ENCODE peak calls at places on chromosome 12, in seven cellular contexts. One of them, this sample, is unnamed.

GRCh38 chr12:89756638-89757321 is 48.1 kb upstream of the ATP2B1 start:
- DNase-seq in NCI-H187 treated with DMSO at 0.1 percent for 48 hours: no peak
- DNase-seq in NCI-H1092 treated with DMSO at 0.1 percent for 48 hours: no peak
- DNase-seq in memory B cell: no peak
- DNase-seq in AG10803: peak
- DNase-seq in HS-5: peak
- DNase-seq in HCT116: peak
- DNase-seq in this sample: no peak

GRCh38 chr12:127429556-127429955 is 837.4 kb upstream of the TMEM132C start:
- DNase-seq in HS-5: no peak
- DNase-seq in HCT116: no peak
- DNase-seq in memory B cell: no peak
- DNase-seq in NCI-H187 treated with DMSO at 0.1 percent for 48 hours: no peak
- DNase-seq in NCI-H1092 treated with DMSO at 0.1 percent for 48 hours: no peak
- DNase-seq in AG10803: no peak
- DNase-seq in this sample: no peak

GRCh38 chr12:82645414-82645813 is 41.3 kb upstream of the TMTC2 start:
- DNase-seq in HCT116: no peak
- DNase-seq in NCI-H187 treated with DMSO at 0.1 percent for 48 hours: no peak
- DNase-seq in memory B cell: no peak
- DNase-seq in HS-5: no peak
- DNase-seq in AG10803: no peak
- DNase-seq in NCI-H1092 treated with DMSO at 0.1 percent for 48 hours: no peak
- DNase-seq in this sample: no peak

GRCh38 chr12:101829639-101830390 is 944 bp downstream of the GNPTAB start:
- DNase-seq in NCI-H187 treated with DMSO at 0.1 percent for 48 hours: no peak
- DNase-seq in HCT116: no peak
- DNase-seq in AG10803: no peak
- DNase-seq in NCI-H1092 treated with DMSO at 0.1 percent for 48 hours: peak
- DNase-seq in HS-5: no peak
- DNase-seq in memory B cell: no peak
- DNase-seq in this sample: no peak

GRCh38 chr12:65685514-65685913 is 138.8 kb upstream of the HMGA2 start:
- DNase-seq in HS-5: no peak
- DNase-seq in memory B cell: no peak
- DNase-seq in HCT116: peak
- DNase-seq in NCI-H1092 treated with DMSO at 0.1 percent for 48 hours: no peak
- DNase-seq in NCI-H187 treated with DMSO at 0.1 percent for 48 hours: no peak
- DNase-seq in AG10803: peak
- DNase-seq in this sample: no peak

GRCh38 chr12:83365317-83365716 is 678.6 kb downstream of the TMTC2 start:
- DNase-seq in NCI-H1092 treated with DMSO at 0.1 percent for 48 hours: no peak
- DNase-seq in NCI-H187 treated with DMSO at 0.1 percent for 48 hours: no peak
- DNase-seq in memory B cell: no peak
- DNase-seq in HCT116: no peak
- DNase-seq in HS-5: no peak
- DNase-seq in AG10803: no peak
- DNase-seq in this sample: no peak

GRCh38 chr12:16756833-16757552 is 151.0 kb upstream of the LMO3 start:
- DNase-seq in NCI-H187 treated with DMSO at 0.1 percent for 48 hours: no peak
- DNase-seq in NCI-H1092 treated with DMSO at 0.1 percent for 48 hours: peak
- DNase-seq in AG10803: no peak
- DNase-seq in HS-5: no peak
- DNase-seq in memory B cell: no peak
- DNase-seq in HCT116: no peak
- DNase-seq in this sample: no peak

GRCh38 chr12:41188841-41189394 is 798 bp downstream of the PDZRN4 start:
- DNase-seq in memory B cell: no peak
- DNase-seq in HS-5: no peak
- DNase-seq in HCT116: no peak
- DNase-seq in NCI-H1092 treated with DMSO at 0.1 percent for 48 hours: no peak
- DNase-seq in NCI-H187 treated with DMSO at 0.1 percent for 48 hours: no peak
- DNase-seq in AG10803: no peak
- DNase-seq in this sample: no peak

GRCh38 chr12:29807125-29807524 is 23.4 kb upstream of the TMTC1 start:
- DNase-seq in AG10803: no peak
- DNase-seq in HCT116: no peak
- DNase-seq in NCI-H187 treated with DMSO at 0.1 percent for 48 hours: no peak
- DNase-seq in memory B cell: no peak
- DNase-seq in HS-5: no peak
- DNase-seq in NCI-H1092 treated with DMSO at 0.1 percent for 48 hours: no peak
- DNase-seq in this sample: no peak

GRCh38 chr12:57724936-57725740 is 13.4 kb downstream of the AGAP2 start:
- DNase-seq in NCI-H1092 treated with DMSO at 0.1 percent for 48 hours: no peak
- DNase-seq in HS-5: no peak
- DNase-seq in NCI-H187 treated with DMSO at 0.1 percent for 48 hours: no peak
- DNase-seq in HCT116: no peak
- DNase-seq in memory B cell: no peak
- DNase-seq in AG10803: no peak
- DNase-seq in this sample: no peak

GRCh38 chr12:51019927-51020326 is 6.3 kb downstream of the SLC11A2 start:
- DNase-seq in memory B cell: no peak
- DNase-seq in HCT116: no peak
- DNase-seq in NCI-H1092 treated with DMSO at 0.1 percent for 48 hours: no peak
- DNase-seq in HS-5: no peak
- DNase-seq in AG10803: no peak
- DNase-seq in NCI-H187 treated with DMSO at 0.1 percent for 48 hours: no peak
- DNase-seq in this sample: no peak

GRCh38 chr12:116373610-116374606 is 96.4 kb upstream of the MED13L start:
- DNase-seq in NCI-H187 treated with DMSO at 0.1 percent for 48 hours: no peak
- DNase-seq in memory B cell: no peak
- DNase-seq in AG10803: no peak
- DNase-seq in HCT116: no peak
- DNase-seq in HS-5: no peak
- DNase-seq in NCI-H1092 treated with DMSO at 0.1 percent for 48 hours: no peak
- DNase-seq in this sample: no peak

GRCh38 chr12:57127101-57127709 is 1.1 kb upstream of the LRP1 start:
- DNase-seq in HCT116: peak
- DNase-seq in NCI-H1092 treated with DMSO at 0.1 percent for 48 hours: peak
- DNase-seq in AG10803: no peak
- DNase-seq in NCI-H187 treated with DMSO at 0.1 percent for 48 hours: no peak
- DNase-seq in HS-5: no peak
- DNase-seq in memory B cell: peak
- DNase-seq in this sample: no peak

GRCh38 chr12:73817161-73817560 is 720.5 kb upstream of the ATXN7L3B start:
- DNase-seq in NCI-H187 treated with DMSO at 0.1 percent for 48 hours: no peak
- DNase-seq in HCT116: no peak
- DNase-seq in NCI-H1092 treated with DMSO at 0.1 percent for 48 hours: no peak
- DNase-seq in HS-5: no peak
- DNase-seq in memory B cell: no peak
- DNase-seq in AG10803: no peak
- DNase-seq in this sample: no peak